ENCODE peak calls at places on chromosome 9, in nine cellular contexts. K is thoracic aorta, G is epithelial cell of esophagus, H is IMR-90, I is AG10803, F is spleen, Y is esophagus squamous epithelium, P is WERI-Rb-1, A is ovary. D is an unnamed sample.

GRCh38 chr9:21690561-21690960 is 111.9 kb upstream of the MTAP start:
- DNase-seq in K (no peak), G (no peak), H (peak; percentile 79), I (peak; percentile 56), F (no peak), Y (no peak), P (no peak), A (no peak), D (peak; percentile 54)

GRCh38 chr9:93059097-93059959 is 827 bp downstream of the SUSD3 start:
- DNase-seq in K (no peak), G (no peak), H (no peak), I (no peak), F (peak; percentile 89), Y (no peak), P (no peak), A (peak; percentile 60), D (no peak)

GRCh38 chr9:125815568-125815967 is 68.4 kb downstream of the PBX3 start:
- DNase-seq in K (no peak), G (peak; percentile 83), H (peak; percentile 34), I (peak; percentile 55), F (no peak), Y (no peak), P (no peak), A (no peak), D (peak; percentile 23)

GRCh38 chr9:131122158-131122557 is 3.2 kb upstream of the NUP214 start:
- DNase-seq in K (no peak), G (no peak), H (no peak), I (no peak), F (no peak), Y (no peak), P (no peak), A (no peak), D (no peak)

GRCh38 chr9:132670816-132671371 is 630 bp downstream of the GTF3C4 start:
- DNase-seq in K (peak; percentile 4), G (peak; percentile 36), H (peak; percentile 13), I (peak; percentile 20), F (peak; percentile 78), Y (no peak), P (peak; percentile 59), A (peak; percentile 47), D (peak; percentile 26)

GRCh38 chr9:70170151-70170795 is 88.5 kb upstream of the SMC5 start:
- DNase-seq in K (no peak), G (peak; percentile 38), H (no peak), I (no peak), F (no peak), Y (no peak), P (no peak), A (no peak), D (no peak)

GRCh38 chr9:35014517-35014916 is 25.0 kb downstream of the DNAJB5 start:
- DNase-seq in K (no peak), G (no peak), H (no peak), I (no peak), F (no peak), Y (no peak), P (no peak), A (no peak), D (no peak)

GRCh38 chr9:98481676-98482075 is 226.2 kb upstream of the TBC1D2 start:
- DNase-seq in K (no peak), G (no peak), H (peak; percentile 39), I (peak; percentile 23), F (no peak), Y (no peak), P (no peak), A (no peak), D (no peak)

GRCh38 chr9:16303506-16303905 is 567.0 kb downstream of the BNC2 start:
- DNase-seq in K (no peak), G (no peak), H (no peak), I (no peak), F (no peak), Y (no peak), P (no peak), A (no peak), D (no peak)

GRCh38 chr9:108537756-108538155 is 318.0 kb downstream of the ACTL7B start:
- DNase-seq in K (no peak), G (no peak), H (peak; percentile 16), I (no peak), F (no peak), Y (no peak), P (no peak), A (no peak), D (no peak)

DNA sequence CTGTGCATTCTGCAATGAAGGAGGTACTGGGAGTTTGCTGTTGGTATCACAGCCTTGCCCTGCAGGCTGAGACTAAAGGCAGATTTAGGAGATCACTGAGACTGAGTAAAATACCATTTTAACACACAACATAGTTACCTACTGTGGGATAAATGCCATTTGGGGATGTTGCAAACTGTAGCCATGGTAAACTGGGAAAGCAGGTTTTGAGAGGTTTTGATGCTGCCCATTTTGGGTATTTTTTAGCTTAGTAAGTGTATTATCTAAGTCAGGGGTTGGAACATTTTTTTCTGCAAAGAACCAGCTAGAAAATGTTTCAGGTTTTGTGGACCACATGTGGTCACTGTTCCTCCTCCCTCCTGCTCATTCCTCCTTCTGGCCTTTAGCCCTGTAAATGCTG is 108.9 kb downstream of the EHMT1 start:
- DNase-seq in K (no peak), G (no peak), H (no peak), I (no peak), F (no peak), Y (no peak), P (no peak), A (no peak), D (no peak)
- H3K4me3 ChIP-seq in K (no peak overlapping the region), G (no peak overlapping the region), H (no peak overlapping the region), I (no peak overlapping the region), F (no peak overlapping the region), Y (no peak overlapping the region), P (no peak overlapping the region), A (no peak overlapping the region), D (no peak overlapping the region)

DNA sequence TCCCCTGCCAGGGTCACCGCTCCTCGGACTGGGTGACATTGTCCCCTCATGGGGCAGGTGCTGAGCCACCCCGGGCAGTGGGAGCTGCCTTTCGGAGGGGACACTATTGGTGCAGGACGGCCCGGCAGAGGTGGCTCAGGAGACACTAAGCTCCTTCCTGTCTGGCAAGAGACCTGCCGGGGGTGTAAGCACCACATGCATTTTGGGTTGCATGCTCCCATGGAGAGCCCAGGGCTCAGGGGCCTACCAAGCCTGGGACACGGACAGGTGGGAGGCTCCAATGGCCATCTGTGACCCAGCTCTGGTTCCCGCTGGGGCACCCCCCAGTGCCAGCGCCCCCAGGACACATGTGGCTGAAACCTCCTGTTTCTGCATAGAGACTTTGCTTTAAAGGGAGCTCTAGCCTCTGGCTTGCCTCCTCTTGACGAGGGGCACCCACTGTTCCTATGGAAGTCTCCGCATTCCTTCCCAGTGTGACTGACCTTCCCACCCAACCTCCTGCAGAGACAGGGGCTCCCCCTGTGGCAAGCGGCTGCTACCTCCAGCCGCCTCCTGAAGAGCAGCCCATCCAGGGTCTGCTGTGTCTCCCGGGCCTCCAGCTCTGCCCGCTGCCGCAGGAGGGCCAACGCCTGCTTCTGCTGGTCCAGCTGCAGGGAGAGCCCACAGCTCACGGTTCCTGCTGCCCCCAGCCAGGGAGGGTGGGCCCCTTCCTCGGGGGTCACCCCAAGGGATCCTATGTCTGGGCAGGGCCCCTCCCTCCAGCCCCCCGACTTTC is 28.1 kb downstream of the CCDC187 start:
- DNase-seq in K (no peak), G (no peak), H (no peak), I (no peak), F (no peak), Y (no peak), P (no peak), A (no peak), D (no peak)
- H3K4me3 ChIP-seq in K (no peak overlapping the region), G (no peak overlapping the region), H (no peak overlapping the region), I (no peak overlapping the region), F (no peak overlapping the region), Y (no peak overlapping the region), P (no peak overlapping the region), A (no peak overlapping the region), D (no peak overlapping the region)

DNA sequence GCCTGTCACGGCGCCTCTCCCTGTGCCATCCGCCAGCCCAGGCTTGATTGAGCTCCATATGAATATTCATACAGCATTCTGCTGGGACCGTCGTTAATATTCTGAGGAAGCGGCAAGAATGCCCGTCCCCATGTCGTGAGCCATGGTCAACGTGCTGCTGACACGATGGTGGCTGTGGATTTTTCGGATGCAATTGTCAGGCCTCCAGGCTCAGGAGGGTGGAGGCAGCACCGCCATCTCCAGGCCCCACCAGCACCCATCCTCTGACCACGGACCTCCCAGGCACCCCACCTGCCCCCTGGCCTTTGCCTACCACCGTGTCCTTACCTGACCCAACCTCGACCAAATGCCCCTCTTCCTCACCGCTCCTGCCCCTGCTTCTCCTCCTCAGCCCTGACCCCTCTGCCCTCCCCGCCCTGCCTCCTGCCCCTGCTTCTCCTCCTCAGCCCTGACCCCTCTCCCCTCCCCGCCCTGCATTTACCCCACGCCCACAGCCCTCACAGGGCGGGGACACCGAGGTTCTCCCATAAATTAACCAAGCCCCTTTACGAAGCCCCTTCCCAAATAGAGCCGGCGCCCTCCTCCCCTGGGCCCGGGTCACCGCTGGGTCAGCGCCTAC is 9.9 kb downstream of the TMEM250 start:
- DNase-seq in K (no peak), G (no peak), H (no peak), I (no peak), F (peak; percentile 81), Y (no peak), P (no peak), A (no peak), D (no peak)
- H3K4me3 ChIP-seq in K (peak overlapping the region; percentile 71), G (peak overlapping the region; percentile 34), H (no peak overlapping the region), I (no peak overlapping the region), F (no peak overlapping the region), Y (peak overlapping the region; percentile 63), P (peak overlapping the region; percentile 46), A (no peak overlapping the region), D (no peak overlapping the region)

DNA sequence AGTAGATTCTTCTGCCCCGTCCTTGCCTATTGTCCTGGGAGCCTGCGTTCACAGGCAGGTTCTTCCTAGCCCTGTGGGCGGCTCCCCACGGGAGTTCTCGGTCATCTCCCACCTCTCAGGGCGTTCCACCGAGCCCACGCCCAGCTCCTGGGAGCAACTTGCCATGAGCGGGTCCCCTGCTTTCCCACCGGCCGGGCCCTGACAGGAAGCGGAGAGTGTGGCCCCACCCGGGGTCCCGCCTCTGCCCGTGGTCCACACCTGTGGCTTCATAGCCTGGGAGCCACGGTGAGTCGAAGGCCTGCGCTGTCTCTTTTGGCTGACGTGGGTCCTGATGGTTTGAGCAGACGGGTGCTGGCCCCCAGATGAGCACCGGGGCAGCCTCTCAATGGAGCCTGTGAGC is 43.2 kb downstream of the KCNT1 start:
- DNase-seq in K (no peak), G (no peak), H (no peak), I (no peak), F (no peak), Y (no peak), P (no peak), A (no peak), D (no peak)
- H3K4me3 ChIP-seq in K (no peak overlapping the region), G (no peak overlapping the region), H (no peak overlapping the region), I (no peak overlapping the region), F (no peak overlapping the region), Y (no peak overlapping the region), P (no peak overlapping the region), A (no peak overlapping the region), D (no peak overlapping the region)

DNA sequence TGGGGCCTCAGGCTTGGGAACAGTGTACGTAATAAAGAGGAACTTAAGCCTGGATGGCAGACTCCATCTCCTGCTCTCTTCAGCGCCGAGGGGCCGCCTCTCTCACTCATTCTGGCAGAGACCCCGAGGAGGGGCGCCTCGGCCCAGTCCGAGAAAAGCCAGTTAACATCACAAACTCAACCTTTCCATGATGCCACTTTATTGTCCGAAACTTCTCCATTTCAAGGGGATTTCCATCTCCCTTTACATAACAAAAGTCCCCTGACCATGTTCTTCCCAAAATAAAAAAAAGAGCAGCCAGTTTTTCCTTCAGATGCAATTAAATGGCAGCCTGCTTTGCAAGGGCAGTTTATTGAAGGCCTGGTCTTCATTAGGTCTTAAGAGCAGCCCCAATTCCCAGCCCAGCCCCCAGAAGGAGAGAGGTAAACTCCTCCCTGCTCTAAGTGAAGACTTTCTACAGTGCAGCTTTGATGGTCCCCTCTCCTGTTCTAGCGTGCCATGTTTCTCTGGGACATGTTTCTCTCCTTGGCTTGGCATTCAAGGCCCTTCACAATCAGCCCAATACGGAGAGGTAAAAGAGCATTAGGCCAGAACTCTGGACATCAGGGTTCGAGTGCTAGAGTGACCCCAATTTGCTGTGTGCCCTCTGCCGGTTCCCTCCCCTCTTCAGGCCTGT is 19.5 kb upstream of the RAB14 start:
- DNase-seq in K (no peak), G (no peak), H (no peak), I (no peak), F (no peak), Y (no peak), P (no peak), A (no peak), D (no peak)
- H3K4me3 ChIP-seq in K (no peak overlapping the region), G (no peak overlapping the region), H (no peak overlapping the region), I (no peak overlapping the region), F (no peak overlapping the region), Y (no peak overlapping the region), P (no peak overlapping the region), A (no peak overlapping the region), D (no peak overlapping the region)

D was measured in choroid plexus epithelial cell.